ENCODE peak calls at places on chromosomes 4 and X, in seven cellular contexts. S is AG09319, D is heart left ventricle, Z is astrocyte of the spinal cord, F is Peyer's patch, X is lower lobe of right lung, U is brain microvascular endothelial cell. E is an unnamed sample.

GRCh38 chr4:54067163-54067562 is 2.8 kb upstream of the CHIC2 start:
- DNase-seq in U (no peak), D (peak; percentile 73), F (no peak), S (peak; percentile 80), X (no peak), Z (peak; percentile 47), E (no peak)

GRCh38 chr4:7781361-7781760 is 158.3 kb downstream of the AFAP1 start:
- DNase-seq in X (peak; percentile 43), D (no peak), F (no peak), Z (no peak), S (no peak), U (peak; percentile 86), E (no peak)

GRCh38 chr4:13640149-13640671 is 12.7 kb upstream of the BOD1L1 start:
- DNase-seq in U (peak; percentile 49), S (no peak), D (no peak), X (no peak), Z (peak; percentile 90), F (no peak), E (no peak)

GRCh38 chrX:68307767-68308166 is 125.5 kb downstream of the OPHN1 start:
- DNase-seq in X (no peak), F (no peak), U (peak; percentile 33), S (peak; percentile 15), D (no peak), Z (peak; percentile 84), E (no peak)

GRCh38 chrX:129495941-129496340 is 27.3 kb downstream of the SMARCA1 start:
- DNase-seq in Z (peak; percentile 36), D (no peak), F (no peak), X (no peak), U (no peak), S (no peak), E (no peak)

GRCh38 chr4:77697860-77698599 is 92.4 kb downstream of the CXCL13 start:
- DNase-seq in U (peak; percentile 68), X (no peak), S (no peak), Z (peak; percentile 85), D (no peak), F (no peak), E (no peak)

GRCh38 chrX:41499195-41499594 is 52.1 kb downstream of the NYX start:
- DNase-seq in F (no peak), D (no peak), U (no peak), S (no peak), X (no peak), Z (no peak), E (no peak)

GRCh38 chrX:145393702-145394235 is 146.5 kb downstream of the SPANXN1 start:
- DNase-seq in D (no peak), F (no peak), X (no peak), U (no peak), Z (no peak), S (no peak), E (no peak)

GRCh38 chr4:128820631-128821119 is 11.2 kb downstream of the JADE1 start:
- DNase-seq in S (no peak), D (no peak), U (no peak), F (no peak), Z (no peak), X (no peak), E (no peak)

GRCh38 chr4:110970642-110971041 is 347.8 kb upstream of the PITX2 start:
- DNase-seq in D (no peak), F (no peak), S (no peak), Z (peak; percentile 28), X (no peak), U (peak; percentile 40), E (no peak)

GRCh38 chr4:56871357-56871993 is 36.2 kb upstream of the REST start:
- DNase-seq in D (no peak), S (peak; percentile 45), U (no peak), X (no peak), F (no peak), Z (peak; percentile 7), E (no peak)

GRCh38 chr4:134027931-134028330 is 173.7 kb downstream of the PABPC4L start:
- DNase-seq in U (peak; percentile 89), D (no peak), F (no peak), Z (peak; percentile 86), X (no peak), S (no peak), E (no peak)

GRCh38 chr4:153522800-153523089 is 56.6 kb downstream of the TMEM131L start:
- DNase-seq in Z (no peak), U (no peak), F (no peak), X (no peak), S (no peak), D (no peak), E (no peak)

GRCh38 chrX:77014655-77015377 is 432.4 kb upstream of the FGF16 start:
- DNase-seq in Z (peak; percentile 71), X (no peak), F (no peak), D (no peak), S (no peak), U (no peak), E (no peak)

GRCh38 chr4:31360786-31361185 is 640.6 kb downstream of the PCDH7 start:
- DNase-seq in F (no peak), U (peak; percentile 32), Z (peak; percentile 32), X (no peak), D (no peak), S (peak; percentile 65), E (no peak)

GRCh38 chrX:136920001-136920400 is 39.5 kb upstream of the RBMX start:
- DNase-seq in F (no peak), X (no peak), S (no peak), Z (peak; percentile 35), D (no peak), U (no peak), E (no peak)

GRCh38 chr4:41146716-41147506 is 67.4 kb downstream of the APBB2 start:
- DNase-seq in S (no peak), U (peak; percentile 49), D (no peak), X (no peak), Z (peak; percentile 67), F (no peak), E (no peak)

GRCh38 chr4:185213341-185213740 is 3.9 kb downstream of the SNX25 start:
- DNase-seq in Z (no peak), S (no peak), X (no peak), F (no peak), D (no peak), U (no peak), E (no peak)

GRCh38 chrX:7254144-7254543 is 106.2 kb upstream of the PUDP start:
- DNase-seq in X (no peak), U (no peak), F (no peak), Z (no peak), S (no peak), D (no peak), E (no peak)

GRCh38 chr4:30617836-30618235 is 102.3 kb upstream of the PCDH7 start:
- DNase-seq in F (no peak), X (no peak), D (no peak), U (no peak), S (no peak), Z (no peak), E (no peak)

GRCh38 chrX:110667706-110668105 is 127.9 kb downstream of the CHRDL1 start:
- DNase-seq in Z (no peak), X (no peak), D (no peak), F (no peak), U (no peak), S (no peak), E (no peak)

GRCh38 chrX:110671068-110671803 is 124.4 kb downstream of the CHRDL1 start:
- DNase-seq in Z (peak; percentile 40), U (no peak), S (no peak), F (no peak), D (no peak), X (no peak), E (no peak)

GRCh38 chrX:110665223-110665622 is 130.4 kb downstream of the CHRDL1 start:
- DNase-seq in Z (no peak), U (no peak), D (no peak), F (no peak), X (no peak), S (no peak), E (no peak)

GRCh38 chrX:110669572-110669971 is 126.0 kb downstream of the CHRDL1 start:
- DNase-seq in S (no peak), X (no peak), Z (no peak), D (no peak), U (no peak), F (no peak), E (no peak)

DNA sequence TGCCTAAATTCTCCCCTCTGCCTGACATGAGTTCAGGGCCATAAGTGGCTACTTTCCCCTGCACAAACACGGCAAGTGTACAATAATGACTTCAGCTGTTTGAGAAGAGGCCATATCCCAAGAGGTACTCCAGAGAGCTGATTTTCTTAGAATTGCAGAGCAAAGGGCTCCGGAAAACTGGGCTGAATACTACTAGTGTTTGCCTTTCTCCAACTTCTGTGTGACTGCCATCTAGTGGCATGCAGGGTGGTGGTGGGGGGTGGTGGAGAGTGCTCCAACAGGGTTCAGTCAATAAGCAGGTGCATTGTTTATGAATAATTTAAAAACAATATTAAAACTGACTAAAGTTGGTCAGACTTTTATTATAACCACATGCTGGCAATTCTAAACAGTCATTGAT is 130.0 kb downstream of the CHRDL1 start:
- DNase-seq in D (no peak), Z (peak; percentile 9), X (peak; percentile 44), U (peak; percentile 14), F (no peak), S (peak; percentile 3), E (peak; percentile 41)
- TF ChIP-seq CTCF in D (peak; percentile 39), Z (peak; percentile 64), X (peak; percentile 38), U (peak; percentile 72), F (no peak), S (peak; percentile 69), E (peak; percentile 20)

DNA sequence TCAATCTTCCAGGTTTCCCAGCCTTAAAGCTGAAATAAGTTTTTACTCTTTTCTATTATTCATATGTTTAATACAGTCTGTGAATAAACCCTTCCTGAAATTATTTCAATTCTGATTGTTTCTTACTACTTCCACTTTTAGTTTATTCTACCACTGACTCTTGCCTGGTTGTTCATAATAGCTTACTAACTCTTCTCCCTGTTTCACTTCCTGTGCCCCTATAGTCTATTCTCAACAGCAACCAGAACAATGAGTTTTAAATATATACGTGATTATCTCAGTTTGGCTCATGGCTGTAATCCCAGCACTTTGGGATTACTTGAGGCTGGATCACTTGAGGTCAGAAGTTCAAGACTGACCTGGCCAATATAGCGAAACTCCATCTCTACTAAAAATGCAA is 408.0 kb upstream of the SPOCK3 start:
- DNase-seq in U (no peak), D (no peak), F (no peak), X (no peak), Z (no peak), S (no peak), E (no peak)
- TF ChIP-seq CTCF in U (no peak), D (no peak), F (no peak), X (no peak), Z (no peak), S (no peak), E (no peak)

DNA sequence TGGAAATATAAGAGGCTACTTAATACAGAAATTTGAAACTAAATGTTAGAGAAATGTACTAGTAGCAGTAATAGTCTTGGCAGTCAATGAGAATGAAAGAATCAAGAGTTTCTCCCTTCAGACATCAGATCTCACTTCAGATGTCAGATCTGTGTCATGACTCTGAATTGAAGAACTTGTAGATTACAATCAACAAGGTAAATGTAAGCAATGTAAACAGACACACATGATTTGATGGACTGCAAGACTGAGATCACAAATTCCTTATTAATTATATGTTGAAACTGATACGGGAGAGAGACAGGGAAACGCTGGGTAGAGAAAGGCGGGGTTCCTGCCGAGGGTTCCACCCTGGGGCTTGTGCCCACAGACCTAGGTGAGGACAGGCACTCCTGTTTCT is 65.5 kb upstream of the HHIP start:
- DNase-seq in Z (no peak), F (no peak), X (no peak), U (no peak), D (no peak), S (no peak), E (no peak)
- TF ChIP-seq CTCF in Z (no peak), F (no peak), X (no peak), U (no peak), D (no peak), S (no peak), E (no peak)

GRCh38 chr4:84158670-84159069 is 340.4 kb downstream of the NKX6-1 start:
- DNase-seq in S (no peak), D (no peak), X (no peak), F (no peak), Z (no peak), U (no peak), E (no peak)

GRCh38 chr4:84159767-84160166 is 339.3 kb downstream of the NKX6-1 start:
- DNase-seq in F (no peak), Z (no peak), X (no peak), D (no peak), S (no peak), U (peak; percentile 24), E (peak; percentile 44)
- TF ChIP-seq CTCF in F (no peak), Z (peak; percentile 35), X (no peak), D (no peak), S (no peak), U (peak; percentile 63), E (no peak)